ENCODE peak calls at places on chromosomes 16 and 17, in ten cellular contexts. One of them, this sample, is unnamed.

GRCh38 chr17:41638194-41638593 is 13.8 kb upstream of the KRT17 start:
- ATAC-seq in left lung: no peak
- ATAC-seq in gastroesophageal sphincter: no peak
- ATAC-seq in left cardiac atrium: no peak
- ATAC-seq in naive B cell: no peak
- ATAC-seq in Right ventricle myocardium superior: no peak
- ATAC-seq in CD8-positive, alpha-beta T cell: no peak
- ATAC-seq in upper lobe of right lung: no peak
- ATAC-seq in heart right ventricle: no peak
- ATAC-seq in Right ventricle myocardium inferior: no peak
- ATAC-seq in this sample: no peak

GRCh38 chr16:54862529-54862928 is 68.1 kb upstream of the IRX5 start:
- ATAC-seq in naive B cell: no peak
- ATAC-seq in heart right ventricle: peak
- ATAC-seq in upper lobe of right lung: no peak
- ATAC-seq in left cardiac atrium: no peak
- ATAC-seq in Right ventricle myocardium inferior: peak
- ATAC-seq in CD8-positive, alpha-beta T cell: no peak
- ATAC-seq in Right ventricle myocardium superior: peak
- ATAC-seq in left lung: no peak
- ATAC-seq in gastroesophageal sphincter: no peak
- ATAC-seq in this sample: no peak

GRCh38 chr16:57675752-57676623 is 7.9 kb downstream of the ADGRG3 start:
- ATAC-seq in Right ventricle myocardium superior: no peak
- ATAC-seq in CD8-positive, alpha-beta T cell: no peak
- ATAC-seq in naive B cell: no peak
- ATAC-seq in upper lobe of right lung: peak
- ATAC-seq in gastroesophageal sphincter: no peak
- ATAC-seq in left cardiac atrium: no peak
- ATAC-seq in Right ventricle myocardium inferior: no peak
- ATAC-seq in heart right ventricle: no peak
- ATAC-seq in left lung: no peak
- ATAC-seq in this sample: no peak

GRCh38 chr17:50953831-50954601 is 87.9 kb upstream of the TOB1 start:
- ATAC-seq in CD8-positive, alpha-beta T cell: no peak
- ATAC-seq in left lung: peak
- ATAC-seq in Right ventricle myocardium inferior: peak
- ATAC-seq in Right ventricle myocardium superior: peak
- ATAC-seq in naive B cell: no peak
- ATAC-seq in gastroesophageal sphincter: no peak
- ATAC-seq in upper lobe of right lung: peak
- ATAC-seq in left cardiac atrium: peak
- ATAC-seq in heart right ventricle: peak
- ATAC-seq in this sample: no peak

GRCh38 chr17:81057079-81057730 is 22.3 kb downstream of the BAIAP2 start:
- ATAC-seq in naive B cell: no peak
- ATAC-seq in Right ventricle myocardium inferior: peak
- ATAC-seq in Right ventricle myocardium superior: peak
- ATAC-seq in CD8-positive, alpha-beta T cell: no peak
- ATAC-seq in left cardiac atrium: peak
- ATAC-seq in left lung: peak
- ATAC-seq in gastroesophageal sphincter: peak
- ATAC-seq in heart right ventricle: no peak
- ATAC-seq in upper lobe of right lung: peak
- ATAC-seq in this sample: no peak

GRCh38 chr16:72189865-72190371 is 18.0 kb upstream of the PMFBP1 start:
- ATAC-seq in left cardiac atrium: no peak
- ATAC-seq in upper lobe of right lung: peak
- ATAC-seq in CD8-positive, alpha-beta T cell: no peak
- ATAC-seq in naive B cell: no peak
- ATAC-seq in Right ventricle myocardium superior: no peak
- ATAC-seq in left lung: peak
- ATAC-seq in gastroesophageal sphincter: no peak
- ATAC-seq in heart right ventricle: no peak
- ATAC-seq in Right ventricle myocardium inferior: no peak
- ATAC-seq in this sample: no peak

GRCh38 chr17:8175795-8176196 is 384 bp downstream of the TMEM107 start:
- ATAC-seq in gastroesophageal sphincter: peak
- ATAC-seq in Right ventricle myocardium superior: peak
- ATAC-seq in upper lobe of right lung: peak
- ATAC-seq in CD8-positive, alpha-beta T cell: no peak
- ATAC-seq in left lung: peak
- ATAC-seq in naive B cell: no peak
- ATAC-seq in left cardiac atrium: peak
- ATAC-seq in Right ventricle myocardium inferior: peak
- ATAC-seq in heart right ventricle: peak
- ATAC-seq in this sample: no peak

GRCh38 chr16:71670537-71670936 is 44.6 kb downstream of the MARVELD3 start:
- ATAC-seq in heart right ventricle: no peak
- ATAC-seq in naive B cell: no peak
- ATAC-seq in left cardiac atrium: no peak
- ATAC-seq in Right ventricle myocardium superior: no peak
- ATAC-seq in left lung: no peak
- ATAC-seq in upper lobe of right lung: no peak
- ATAC-seq in gastroesophageal sphincter: no peak
- ATAC-seq in CD8-positive, alpha-beta T cell: no peak
- ATAC-seq in Right ventricle myocardium inferior: no peak
- ATAC-seq in this sample: no peak

GRCh38 chr16:79419148-79419547 is 181.4 kb downstream of the MAF start:
- ATAC-seq in left cardiac atrium: no peak
- ATAC-seq in heart right ventricle: no peak
- ATAC-seq in CD8-positive, alpha-beta T cell: no peak
- ATAC-seq in naive B cell: no peak
- ATAC-seq in upper lobe of right lung: peak
- ATAC-seq in Right ventricle myocardium inferior: peak
- ATAC-seq in gastroesophageal sphincter: no peak
- ATAC-seq in Right ventricle myocardium superior: peak
- ATAC-seq in left lung: no peak
- ATAC-seq in this sample: no peak

GRCh38 chr16:3004781-3005284 is 7.9 kb upstream of the CLDN9 start:
- ATAC-seq in Right ventricle myocardium superior: no peak
- ATAC-seq in gastroesophageal sphincter: no peak
- ATAC-seq in CD8-positive, alpha-beta T cell: no peak
- ATAC-seq in Right ventricle myocardium inferior: no peak
- ATAC-seq in left cardiac atrium: no peak
- ATAC-seq in naive B cell: no peak
- ATAC-seq in heart right ventricle: no peak
- ATAC-seq in upper lobe of right lung: peak
- ATAC-seq in left lung: peak
- ATAC-seq in this sample: no peak

GRCh38 chr17:82458885-82459424 is 414 bp downstream of the NARF start:
- ATAC-seq in gastroesophageal sphincter: no peak
- ATAC-seq in upper lobe of right lung: peak
- ATAC-seq in naive B cell: no peak
- ATAC-seq in left cardiac atrium: peak
- ATAC-seq in left lung: peak
- ATAC-seq in Right ventricle myocardium superior: no peak
- ATAC-seq in CD8-positive, alpha-beta T cell: no peak
- ATAC-seq in heart right ventricle: peak
- ATAC-seq in Right ventricle myocardium inferior: no peak
- ATAC-seq in this sample: no peak

GRCh38 chr17:57145347-57145746 is 60.3 kb downstream of the AKAP1 start:
- ATAC-seq in gastroesophageal sphincter: no peak
- ATAC-seq in naive B cell: no peak
- ATAC-seq in left lung: no peak
- ATAC-seq in Right ventricle myocardium superior: no peak
- ATAC-seq in heart right ventricle: no peak
- ATAC-seq in upper lobe of right lung: no peak
- ATAC-seq in CD8-positive, alpha-beta T cell: no peak
- ATAC-seq in left cardiac atrium: no peak
- ATAC-seq in Right ventricle myocardium inferior: no peak
- ATAC-seq in this sample: no peak

GRCh38 chr17:29874931-29875596 is 55.0 kb downstream of the SSH2 start:
- ATAC-seq in gastroesophageal sphincter: no peak
- ATAC-seq in left lung: no peak
- ATAC-seq in heart right ventricle: no peak
- ATAC-seq in CD8-positive, alpha-beta T cell: no peak
- ATAC-seq in upper lobe of right lung: no peak
- ATAC-seq in Right ventricle myocardium inferior: no peak
- ATAC-seq in left cardiac atrium: no peak
- ATAC-seq in naive B cell: no peak
- ATAC-seq in Right ventricle myocardium superior: no peak
- ATAC-seq in this sample: no peak